ENCODE peak calls at places on chromosome 18, in eight cellular contexts. F is neuronal stem cell, V is A673, D is stomach, U is neural progenitor cell, C is A549, T is K562, X is tibial artery. M is an unnamed sample.

GRCh38 chr18:40957533-40958070 is 997.4 kb upstream of the PIK3C3 start:
- DNase-seq in F (no peak), V (no peak), D (no peak), U (peak; percentile 9), C (no peak), T (no peak), X (no peak), M (no peak)

GRCh38 chr18:66513996-66514395 is 89.9 kb downstream of the CDH19 start:
- DNase-seq in F (no peak), V (no peak), D (no peak), U (no peak), C (no peak), T (no peak), X (no peak), M (no peak)

GRCh38 chr18:27899893-27900292 is 277.0 kb downstream of the CDH2 start:
- DNase-seq in F (no peak), V (no peak), D (no peak), U (no peak), C (no peak), T (no peak), X (no peak), M (peak; percentile 49)

GRCh38 chr18:35407871-35408481 is 30.8 kb upstream of the ZNF396 start:
- DNase-seq in F (peak; percentile 56), V (peak; percentile 80), D (peak; percentile 39), U (peak; percentile 80), C (peak; percentile 21), T (peak; percentile 65), X (no peak), M (peak; percentile 67)

GRCh38 chr18:48917579-48918101 is 33.1 kb downstream of the SMAD7 start:
- DNase-seq in F (no peak), V (no peak), D (no peak), U (no peak), C (no peak), T (peak; percentile 21), X (no peak), M (peak; percentile 59)

GRCh38 chr18:7585272-7585670 is 18.2 kb downstream of the PTPRM start:
- DNase-seq in F (no peak), V (no peak), D (no peak), U (no peak), C (no peak), T (no peak), X (no peak), M (no peak)

GRCh38 chr18:292271-292670 is 24.4 kb upstream of the THOC1 start:
- DNase-seq in F (no peak), V (peak; percentile 9), D (no peak), U (no peak), C (no peak), T (no peak), X (no peak), M (no peak)

GRCh38 chr18:22999212-22999611 is 66.1 kb downstream of the RBBP8 start:
- DNase-seq in F (no peak), V (no peak), D (no peak), U (peak; percentile 1), C (no peak), T (no peak), X (no peak), M (no peak)

GRCh38 chr18:23204589-23205235 is 69.4 kb downstream of the CABLES1 start:
- DNase-seq in F (no peak), V (no peak), D (no peak), U (no peak), C (no peak), T (no peak), X (no peak), M (no peak)

GRCh38 chr18:74498712-74499629 is 2.8 kb downstream of the CNDP2 start:
- DNase-seq in F (no peak), V (no peak), D (peak; percentile 72), U (no peak), C (no peak), T (no peak), X (peak; percentile 45), M (no peak)

GRCh38 chr18:74497308-74497640 is 1.1 kb downstream of the CNDP2 start:
- DNase-seq in F (no peak), V (no peak), D (no peak), U (no peak), C (no peak), T (no peak), X (no peak), M (no peak)

GRCh38 chr18:74496508-74497307 is 545 bp downstream of the CNDP2 start:
- DNase-seq in F (no peak), V (peak; percentile 26), D (peak; percentile 69), U (peak; percentile 71), C (peak; percentile 44), T (no peak), X (peak; percentile 41), M (peak; percentile 83)

GRCh38 chr18:74499633-74500032 is 3.5 kb downstream of the CNDP2 start:
- DNase-seq in F (no peak), V (no peak), D (peak; percentile 71), U (no peak), C (no peak), T (peak; percentile 49), X (peak; percentile 44), M (peak; percentile 61)

DNA sequence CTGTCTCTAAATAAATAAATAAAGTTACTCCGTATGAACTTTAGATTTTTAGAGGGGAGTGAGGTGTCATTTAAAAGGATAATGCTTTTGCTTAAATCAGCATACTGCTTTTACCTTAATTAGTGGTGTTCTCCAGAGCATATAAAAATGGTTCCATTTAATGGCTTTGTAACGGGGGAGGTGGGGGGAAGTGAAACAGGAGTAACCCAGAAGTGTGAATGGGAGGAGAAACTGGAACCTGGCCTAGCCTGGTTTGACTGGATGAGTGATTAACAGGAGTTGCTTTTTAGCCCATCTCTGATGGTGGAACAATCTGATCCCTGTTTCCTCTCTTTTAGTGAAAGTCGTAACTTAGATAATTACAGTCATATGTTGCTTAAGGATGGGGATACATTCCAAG is 1.6 kb downstream of the CNDP2 start:
- DNase-seq in F (no peak), V (no peak), D (no peak), U (no peak), C (no peak), T (no peak), X (no peak), M (no peak)
- H3K4me1 ChIP-seq in F (peaks cover 13% of the 10 kb centered on the region), V (peaks cover 8% of the 10 kb centered on the region), D (peaks cover 34% of the 10 kb centered on the region), U (no peaks in the 10 kb centered on the region), C (peaks cover 6% of the 10 kb centered on the region), T (peaks cover 19% of the 10 kb centered on the region), X (peaks cover 21% of the 10 kb centered on the region), M (peaks cover 6% of the 10 kb centered on the region)

GRCh38 chr18:46095532-46095931 is 2.6 kb downstream of the ATP5F1A start:
- DNase-seq in F (no peak), V (no peak), D (no peak), U (no peak), C (no peak), T (no peak), X (no peak), M (no peak)
- H3K4me1 ChIP-seq in F (peaks cover 3% of the 10 kb centered on the region), V (peaks cover 6% of the 10 kb centered on the region), D (peaks cover 22% of the 10 kb centered on the region), U (peaks cover 8% of the 10 kb centered on the region), C (peaks cover 7% of the 10 kb centered on the region), T (peaks cover 3% of the 10 kb centered on the region), X (peaks cover 28% of the 10 kb centered on the region), M (no peaks in the 10 kb centered on the region)

GRCh38 chr18:74265546-74266098 is 26.1 kb downstream of the CYB5A start:
- DNase-seq in F (no peak), V (no peak), D (no peak), U (no peak), C (no peak), T (no peak), X (no peak), M (no peak)

GRCh38 chr18:74266161-74266560 is 25.6 kb downstream of the CYB5A start:
- DNase-seq in F (no peak), V (no peak), D (no peak), U (no peak), C (no peak), T (no peak), X (no peak), M (no peak)

GRCh38 chr18:74268933-74269620 is 22.7 kb downstream of the CYB5A start:
- DNase-seq in F (no peak), V (no peak), D (no peak), U (no peak), C (no peak), T (peak; percentile 33), X (no peak), M (no peak)

GRCh38 chr18:74271656-74272055 is 20.1 kb downstream of the CYB5A start:
- DNase-seq in F (no peak), V (no peak), D (no peak), U (no peak), C (no peak), T (no peak), X (no peak), M (no peak)

DNA sequence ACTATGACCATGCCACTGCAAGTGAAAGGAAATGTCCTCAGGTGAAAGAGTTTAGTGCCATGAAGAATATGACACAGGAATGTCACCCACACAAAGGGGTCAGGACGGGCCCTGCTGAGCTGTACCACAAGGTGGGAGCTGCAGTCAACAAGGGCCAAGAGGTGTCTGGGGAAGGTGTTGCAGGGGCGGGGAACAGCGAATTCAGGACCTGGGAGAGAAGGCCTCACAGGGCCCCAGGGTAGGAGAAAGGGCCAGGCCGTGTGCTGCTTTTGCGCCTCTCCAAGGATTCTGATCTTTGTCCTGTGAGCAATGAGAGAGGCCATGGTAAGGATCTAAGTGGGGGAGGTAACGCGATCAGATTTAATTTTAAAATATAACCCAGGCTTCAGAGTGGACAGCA is 23.6 kb downstream of the CYB5A start:
- DNase-seq in F (no peak), V (no peak), D (no peak), U (no peak), C (no peak), T (no peak), X (no peak), M (peak; percentile 65)
- H3K4me1 ChIP-seq in F (no peaks in the 10 kb centered on the region), V (no peaks in the 10 kb centered on the region), D (peaks cover 10% of the 10 kb centered on the region), U (no peaks in the 10 kb centered on the region), C (peaks cover 19% of the 10 kb centered on the region), T (peaks cover 32% of the 10 kb centered on the region), X (no peaks in the 10 kb centered on the region), M (no peaks in the 10 kb centered on the region)

GRCh38 chr18:79418642-79419041 is 22.9 kb downstream of the NFATC1 start:
- DNase-seq in F (no peak), V (no peak), D (no peak), U (no peak), C (no peak), T (no peak), X (no peak), M (no peak)

GRCh38 chr18:79416022-79416676 is 20.4 kb downstream of the NFATC1 start:
- DNase-seq in F (no peak), V (no peak), D (no peak), U (no peak), C (no peak), T (no peak), X (no peak), M (no peak)

GRCh38 chr18:79420033-79420745 is 24.5 kb downstream of the NFATC1 start:
- DNase-seq in F (no peak), V (peak; percentile 29), D (no peak), U (no peak), C (no peak), T (no peak), X (no peak), M (peak; percentile 81)

GRCh38 chr18:79416677-79417052 is 20.9 kb downstream of the NFATC1 start:
- DNase-seq in F (no peak), V (no peak), D (no peak), U (no peak), C (no peak), T (no peak), X (no peak), M (no peak)

DNA sequence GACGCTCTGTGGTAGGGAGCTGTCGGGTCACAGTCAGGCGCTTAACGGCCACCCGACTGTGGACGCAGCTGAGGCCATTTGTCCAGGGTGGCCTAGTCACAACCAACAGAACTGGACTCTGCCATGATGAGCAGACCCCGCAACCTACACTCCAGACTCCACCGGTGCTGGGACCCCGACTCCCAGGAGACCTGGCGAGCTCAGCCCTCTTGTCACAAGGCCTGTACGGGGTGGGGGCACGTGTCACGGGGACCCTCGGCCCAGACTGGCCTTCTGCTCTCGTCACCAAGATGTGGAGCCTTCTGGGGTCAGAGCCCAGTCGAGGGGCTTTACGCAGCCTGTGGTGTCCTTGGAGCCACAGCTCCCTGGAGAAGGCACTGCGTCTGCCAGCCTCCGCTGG is 22.5 kb downstream of the NFATC1 start:
- DNase-seq in F (no peak), V (no peak), D (no peak), U (no peak), C (no peak), T (no peak), X (no peak), M (no peak)
- H3K4me1 ChIP-seq in F (no peaks in the 10 kb centered on the region), V (peaks cover 7% of the 10 kb centered on the region), D (no peaks in the 10 kb centered on the region), U (no peaks in the 10 kb centered on the region), C (no peaks in the 10 kb centered on the region), T (no peaks in the 10 kb centered on the region), X (peaks cover 3% of the 10 kb centered on the region), M (no peaks in the 10 kb centered on the region)